ENCODE peak calls at places on chromosomes 5 and 9, in four cellular contexts. U, S, P and A are unnamed samples.

GRCh38 chr5:173452098-173452497 is 123.9 kb upstream of the STC2 start:
- DNase-seq in U (peak; percentile 73), S (no peak), P (no peak), A (peak; percentile 49)

GRCh38 chr5:143182901-143183820 is 220.3 kb downstream of the NR3C1 start:
- DNase-seq in U (no peak), S (no peak), P (peak; percentile 84), A (peak; percentile 66)

GRCh38 chr9:22337261-22337660 is 109.4 kb upstream of the DMRTA1 start:
- DNase-seq in U (no peak), S (no peak), P (no peak), A (no peak)

GRCh38 chr5:107555425-107556090 is 115.2 kb downstream of the EFNA5 start:
- DNase-seq in U (no peak), S (no peak), P (no peak), A (no peak)

GRCh38 chr9:128718047-128718446 is 5.9 kb downstream of the ZDHHC12 start:
- DNase-seq in U (no peak), S (no peak), P (no peak), A (no peak)

GRCh38 chr9:134993996-134994720 is 76.4 kb upstream of the FCN1 start:
- DNase-seq in U (no peak), S (no peak), P (no peak), A (no peak)

GRCh38 chr5:75856056-75856455 is 138.8 kb upstream of the POC5 start:
- DNase-seq in U (no peak), S (no peak), P (no peak), A (no peak)

GRCh38 chr9:88523056-88523455 is 11.9 kb upstream of the NXNL2 start:
- DNase-seq in U (no peak), S (no peak), P (no peak), A (no peak)

GRCh38 chr5:69039829-69040228 is 54.0 kb upstream of the SLC30A5 start:
- DNase-seq in U (no peak), S (no peak), P (no peak), A (no peak)

GRCh38 chr5:69042500-69042899 is 51.3 kb upstream of the SLC30A5 start:
- DNase-seq in U (peak; percentile 10), S (no peak), P (no peak), A (no peak)

GRCh38 chr5:69038539-69038938 is 55.3 kb upstream of the SLC30A5 start:
- DNase-seq in U (no peak), S (no peak), P (no peak), A (peak; percentile 21)

GRCh38 chr5:69046375-69046957 is 47.3 kb upstream of the SLC30A5 start:
- DNase-seq in U (no peak), S (peak; percentile 69), P (no peak), A (peak; percentile 19)

DNA sequence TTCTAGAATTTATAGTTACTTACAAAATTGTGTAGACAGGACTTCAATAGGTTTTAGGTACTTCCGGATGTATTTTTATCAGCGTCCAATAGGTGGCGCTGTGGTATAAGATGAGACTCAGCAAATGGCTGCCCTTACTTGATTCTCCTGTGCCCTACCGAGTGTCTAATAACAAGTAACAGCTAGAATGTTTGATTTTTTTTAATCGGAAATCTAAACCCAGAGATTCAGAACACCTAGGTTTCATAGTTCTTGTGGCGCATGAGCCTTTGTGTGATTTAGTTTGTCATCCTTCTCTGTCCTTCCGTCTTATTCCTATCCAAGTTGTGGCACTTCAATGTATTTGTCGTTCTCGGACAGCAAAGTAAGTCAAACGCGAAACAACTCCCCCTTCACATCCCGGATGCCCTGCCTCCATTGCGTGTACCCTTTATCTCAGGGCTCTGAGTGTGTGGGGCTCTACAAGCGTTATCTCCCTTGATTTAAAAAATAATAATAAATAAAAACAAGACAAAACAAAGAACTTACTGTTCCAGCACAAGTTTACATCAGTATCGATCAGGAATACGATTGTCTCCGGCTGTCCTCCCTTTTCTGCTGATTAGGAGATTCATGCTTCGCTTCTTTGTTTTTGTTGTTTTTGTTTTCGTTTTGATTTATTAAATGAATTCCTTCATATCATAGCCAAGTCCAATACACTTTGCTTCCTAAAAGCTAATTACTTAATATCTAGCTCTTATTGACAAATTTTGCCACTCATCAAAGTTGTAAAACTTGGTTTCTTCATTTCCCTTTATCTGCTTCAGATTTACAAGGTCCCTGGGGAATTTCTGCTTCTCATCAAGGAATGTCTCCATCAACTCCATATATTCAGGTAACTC is 50.7 kb upstream of the SLC30A5 start:
- DNase-seq in U (peak; percentile 88), S (peak; percentile 76), P (peak; percentile 92), A (peak; percentile 87)
- TF ChIP-seq REST in U (no peak), S (no peak), P (no peak), A (no peak)

GRCh38 chr5:56958595-56958994 is 6.7 kb upstream of the MIER3 start:
- DNase-seq in U (no peak), S (no peak), P (no peak), A (no peak)
- TF ChIP-seq SP1 in U (no peak), S (no peak), P (no peak), A (no peak)

DNA sequence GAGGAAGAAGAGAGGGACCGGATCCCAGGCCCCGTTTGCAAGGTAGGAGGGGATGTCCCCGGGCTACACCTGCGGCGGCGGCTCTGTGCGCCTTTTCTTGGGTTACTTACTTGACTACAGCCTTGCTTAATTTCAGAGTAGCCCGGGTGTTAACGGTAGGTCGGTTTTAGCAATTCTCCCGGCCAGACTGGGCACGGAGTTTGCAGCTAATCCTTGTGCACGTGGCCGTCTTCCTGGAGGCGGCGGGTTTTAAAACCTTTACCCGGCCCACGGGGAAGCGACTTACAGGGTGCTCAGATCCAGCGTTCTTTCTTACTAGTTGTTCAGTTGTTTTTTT is 313 bp downstream of the BRIX1 start:
- DNase-seq in U (no peak), S (no peak), P (no peak), A (no peak)
- TF ChIP-seq REST in U (no peak), S (no peak), P (no peak), A (no peak)

DNA sequence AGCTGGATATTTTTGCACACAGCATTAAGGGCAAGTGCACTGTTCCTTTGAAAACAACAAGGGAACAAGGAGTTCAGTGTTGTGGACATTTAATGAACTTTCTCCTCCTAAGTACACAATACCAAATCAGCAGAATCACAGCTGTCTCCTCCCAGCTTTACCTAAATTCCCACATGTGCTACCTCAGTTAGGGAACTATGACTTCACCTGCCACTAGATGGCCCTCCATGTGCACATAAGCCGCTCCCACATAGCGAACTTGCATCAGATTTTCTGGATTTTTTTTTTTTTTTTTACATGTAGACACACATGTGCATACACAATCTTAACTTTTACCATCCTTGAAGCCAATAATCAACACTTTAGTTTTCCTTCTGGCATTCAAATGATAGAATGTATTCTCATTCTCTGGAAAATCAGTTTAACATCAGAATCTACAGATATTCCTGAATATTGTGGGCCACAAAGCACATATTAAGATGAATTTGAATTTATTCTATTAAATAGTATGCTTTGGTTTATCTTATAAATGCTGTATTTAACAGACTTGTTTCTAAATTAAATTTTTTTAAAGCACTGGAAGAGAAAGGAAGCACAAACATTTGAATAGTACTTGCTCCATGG is 123.6 kb downstream of the PALM2AKAP2 start:
- DNase-seq in U (peak; percentile 76), S (peak; percentile 50), P (no peak), A (peak; percentile 71)
- TF ChIP-seq SP1 in U (no peak), S (no peak), P (no peak), A (no peak)